ENCODE peak calls at places on chromosomes 3 and 15, in ten cellular contexts. X, S, A, U, J, B, F, G, Z and Y are unnamed samples.

GRCh38 chr15:30990036-30990435 is 1.4 kb downstream of the MTMR10 start:
- DNase-seq in X (no peak), S (no peak), A (no peak), U (no peak), J (no peak), B (no peak), F (no peak), G (no peak), Z (no peak), Y (no peak)

GRCh38 chr3:72485649-72486048 is 362.6 kb downstream of the SHQ1 start:
- DNase-seq in X (no peak), S (no peak), A (no peak), U (no peak), J (no peak), B (no peak), F (no peak), G (no peak), Z (peak), Y (no peak)

GRCh38 chr3:21392521-21392920 is 358.5 kb downstream of the ZNF385D start:
- DNase-seq in X (no peak), S (peak), A (no peak), U (no peak), J (no peak), B (no peak), F (no peak), G (no peak), Z (no peak), Y (no peak)

GRCh38 chr15:90030376-90030775 is 29.3 kb downstream of the ZNF710 start:
- DNase-seq in X (no peak), S (no peak), A (no peak), U (no peak), J (no peak), B (no peak), F (no peak), G (peak), Z (peak), Y (no peak)

GRCh38 chr3:34012102-34012461 is 213.7 kb downstream of the PDCD6IP start:
- DNase-seq in X (peak), S (peak), A (no peak), U (no peak), J (peak), B (peak), F (no peak), G (no peak), Z (no peak), Y (no peak)

GRCh38 chr3:168338176-168338575 is 242.5 kb upstream of the GOLIM4 start:
- DNase-seq in X (no peak), S (no peak), A (no peak), U (no peak), J (no peak), B (no peak), F (no peak), G (no peak), Z (no peak), Y (no peak)

GRCh38 chr3:31979006-31979697 is 1.9 kb downstream of the OSBPL10 start:
- DNase-seq in X (no peak), S (no peak), A (no peak), U (no peak), J (peak), B (no peak), F (no peak), G (no peak), Z (no peak), Y (no peak)

GRCh38 chr3:182027366-182027765 is 315.6 kb downstream of the SOX2 start:
- DNase-seq in X (no peak), S (no peak), A (no peak), U (no peak), J (peak), B (no peak), F (no peak), G (no peak), Z (no peak), Y (no peak)

GRCh38 chr15:40338041-40338657 is 2.6 kb downstream of the CCDC9B start:
- DNase-seq in X (no peak), S (peak), A (peak), U (peak), J (peak), B (peak), F (peak), G (peak), Z (peak), Y (peak)

GRCh38 chr3:1275495-1275894 is 182.7 kb downstream of the CNTN6 start:
- DNase-seq in X (no peak), S (peak), A (no peak), U (no peak), J (peak), B (peak), F (no peak), G (no peak), Z (no peak), Y (no peak)
- TF ChIP-seq CTCF in X (no peak), S (no peak), A (peak), U (peak), J (peak), B (peak), F (peak), G (no peak), Z (no peak), Y (no peak)

DNA sequence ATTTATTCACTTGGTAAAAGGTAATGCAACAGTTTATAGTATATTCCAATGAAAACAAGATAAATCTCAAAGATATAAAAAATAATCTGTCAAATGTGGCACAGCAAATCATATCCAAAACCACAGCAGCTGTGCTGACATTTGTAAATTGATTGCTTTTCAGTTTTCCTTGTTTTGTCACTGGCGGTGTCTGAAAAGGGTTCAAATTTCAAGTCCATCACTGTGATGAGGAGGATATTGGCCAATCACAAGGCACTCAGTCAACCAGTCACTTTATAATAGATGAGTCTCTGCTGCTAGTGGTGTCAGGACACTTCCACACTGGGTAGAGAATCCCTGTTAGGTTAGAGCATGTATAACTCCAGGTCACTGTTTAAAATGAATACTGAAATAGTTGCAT is 154.8 kb downstream of the SLC9A9 start:
- DNase-seq in X (no peak), S (no peak), A (no peak), U (no peak), J (no peak), B (no peak), F (no peak), G (no peak), Z (no peak), Y (no peak)
- TF ChIP-seq CTCF in X (no peak), S (no peak), A (no peak), U (no peak), J (no peak), B (no peak), F (no peak), G (no peak), Z (no peak), Y (no peak)

GRCh38 chr3:69906351-69906966 is 93.1 kb upstream of the SAMMSON start:
- DNase-seq in X (no peak), S (no peak), A (no peak), U (no peak), J (no peak), B (no peak), F (no peak), G (no peak), Z (no peak), Y (no peak)
- TF ChIP-seq CTCF in X (no peak), S (no peak), A (no peak), U (no peak), J (no peak), B (no peak), F (no peak), G (no peak), Z (no peak), Y (no peak)

GRCh38 chr15:57215371-57215770 is 160.9 kb upstream of the CGNL1 start:
- DNase-seq in X (no peak), S (no peak), A (no peak), U (no peak), J (no peak), B (no peak), F (no peak), G (no peak), Z (no peak), Y (no peak)

GRCh38 chr15:57216288-57216687 is 160.0 kb upstream of the CGNL1 start:
- DNase-seq in X (no peak), S (peak), A (no peak), U (no peak), J (peak), B (peak), F (no peak), G (no peak), Z (no peak), Y (no peak)

GRCh38 chr15:57217716-57218598 is 158.3 kb upstream of the CGNL1 start:
- DNase-seq in X (no peak), S (peak), A (no peak), U (no peak), J (no peak), B (peak), F (no peak), G (no peak), Z (no peak), Y (no peak)

GRCh38 chr15:57220220-57220619 is 156.1 kb upstream of the CGNL1 start:
- DNase-seq in X (peak), S (peak), A (no peak), U (no peak), J (no peak), B (no peak), F (no peak), G (no peak), Z (no peak), Y (no peak)

DNA sequence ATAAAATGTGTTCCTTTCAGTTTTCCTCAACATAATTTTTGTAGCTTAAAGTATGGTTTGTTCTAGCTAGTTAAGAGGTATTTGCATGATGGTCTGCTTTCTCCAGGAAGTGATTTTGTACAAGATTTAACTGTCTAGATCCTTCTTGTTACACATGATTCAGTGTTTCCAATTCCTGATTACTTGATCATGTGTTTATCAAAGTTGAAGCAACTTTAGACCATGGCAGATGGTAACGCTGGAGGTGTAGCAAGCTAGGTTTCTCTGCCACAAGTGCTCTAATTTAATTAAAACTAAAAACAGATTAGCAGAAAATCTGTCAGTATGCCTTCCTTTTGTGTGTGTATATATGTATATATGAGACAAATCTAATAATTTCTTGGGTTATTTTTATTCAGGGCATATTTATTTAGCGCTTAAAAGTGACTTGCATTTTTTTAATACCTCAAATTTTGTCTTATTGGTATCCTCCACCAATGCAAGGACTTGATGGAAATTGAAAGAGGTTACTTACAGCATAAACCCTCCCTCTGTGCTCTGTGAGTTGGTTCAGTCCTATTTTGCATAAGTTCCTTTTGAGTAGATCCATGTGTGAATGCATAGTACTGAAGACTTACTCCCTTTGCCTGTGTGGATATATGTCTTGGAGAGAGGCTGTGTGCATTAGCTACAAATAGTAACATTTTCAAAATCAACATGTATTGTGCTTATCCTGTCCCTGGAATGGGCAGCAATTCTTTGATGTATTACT is 157.3 kb upstream of the CGNL1 start:
- DNase-seq in X (peak), S (peak), A (no peak), U (no peak), J (peak), B (peak), F (no peak), G (no peak), Z (no peak), Y (no peak)
- TF ChIP-seq CTCF in X (no peak), S (no peak), A (no peak), U (no peak), J (no peak), B (no peak), F (no peak), G (no peak), Z (no peak), Y (no peak)

DNA sequence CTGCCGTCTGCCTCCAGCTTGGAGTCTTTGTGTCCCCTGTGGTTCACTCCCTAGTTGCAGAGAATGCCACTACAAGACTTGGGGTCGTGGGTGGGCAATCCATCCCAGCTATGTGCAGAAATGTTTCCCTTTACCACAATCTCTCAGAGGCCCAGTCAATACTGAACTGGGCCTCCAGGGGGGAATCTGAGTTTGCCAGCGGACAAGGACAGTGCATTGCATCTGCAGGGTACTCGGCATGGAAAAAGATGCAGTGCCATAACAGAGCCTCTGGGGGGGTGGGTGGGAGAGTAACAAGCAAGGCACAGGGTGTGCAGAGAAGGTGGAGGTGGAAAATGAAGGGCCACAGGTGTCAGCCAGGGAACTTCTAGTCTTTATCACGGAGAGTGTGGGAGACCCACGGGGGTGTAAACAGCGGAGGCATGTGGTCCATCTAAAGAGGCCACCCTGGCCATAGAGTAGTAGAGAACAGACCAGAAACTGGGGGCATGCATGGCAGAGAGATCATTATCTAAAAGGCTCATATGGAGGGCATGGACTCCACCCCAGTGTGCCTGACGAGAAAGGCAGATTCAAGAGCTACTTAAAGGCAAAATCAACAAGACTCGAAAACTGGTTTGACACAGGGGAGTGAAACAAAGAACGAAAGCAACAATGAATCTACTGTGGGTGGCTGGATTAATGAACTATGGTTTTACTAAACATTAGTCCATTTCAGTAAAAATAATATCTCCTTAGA is 182.4 kb downstream of the ANXA2 start:
- DNase-seq in X (no peak), S (no peak), A (no peak), U (no peak), J (no peak), B (no peak), F (no peak), G (no peak), Z (no peak), Y (no peak)
- TF ChIP-seq CTCF in X (no peak), S (no peak), A (no peak), U (peak), J (peak), B (peak), F (no peak), G (no peak), Z (no peak), Y (peak)

GRCh38 chr3:101676219-101676764 is 640 bp downstream of the ZBTB11 start:
- DNase-seq in X (peak), S (peak), A (peak), U (peak), J (peak), B (peak), F (peak), G (peak), Z (peak), Y (peak)
- TF ChIP-seq CTCF in X (no peak), S (no peak), A (no peak), U (peak), J (no peak), B (no peak), F (peak), G (no peak), Z (peak), Y (no peak)